ENCODE peak calls at places on chromosomes 4 and X, in nine cellular contexts. C, U, T, N, M, R, L, I and D are unnamed samples.

GRCh38 chrX:151386838-151387459 is 10.1 kb upstream of the VMA21 start:
- DNase-seq in T (no peak), I (no peak), U (no peak), N (no peak), C (no peak), M (no peak), L (no peak), R (no peak), D (no peak)

GRCh38 chrX:20969565-20969964 is 404.7 kb upstream of the CNKSR2 start:
- DNase-seq in N (no peak), U (no peak), I (no peak), L (no peak), R (no peak), M (no peak), T (no peak), C (no peak), D (no peak)

GRCh38 chr4:145098675-145099037 is 545 bp downstream of the ABCE1 start:
- DNase-seq in L (no peak), T (no peak), C (no peak), U (no peak), M (peak; percentile 41), N (no peak), R (peak; percentile 52), I (peak; percentile 29), D (peak; percentile 65)

GRCh38 chrX:781216-782211 is 150.9 kb downstream of the SHOX start:
- DNase-seq in I (no peak), C (no peak), U (no peak), N (peak; percentile 41), M (no peak), R (no peak), T (no peak), L (no peak), D (no peak)

GRCh38 chr4:86359944-86360478 is at the start of gene MAPK10:
- DNase-seq in C (peak; percentile 47), M (peak; percentile 54), N (no peak), L (peak; percentile 61), T (peak; percentile 63), R (peak; percentile 93), I (peak; percentile 19), U (peak; percentile 4), D (peak; percentile 68)

GRCh38 chr4:126718161-126718560 is 914.6 kb upstream of the INTU start:
- DNase-seq in M (no peak), U (no peak), N (no peak), T (no peak), I (no peak), C (no peak), R (no peak), L (no peak), D (no peak)

GRCh38 chr4:184331155-184331995 is 113.7 kb upstream of the ENPP6 start:
- DNase-seq in I (no peak), N (no peak), L (no peak), C (no peak), U (no peak), R (no peak), T (no peak), M (no peak), D (no peak)

GRCh38 chr4:119861731-119862130 is 204.9 kb downstream of the MAD2L1 start:
- DNase-seq in I (no peak), T (no peak), M (no peak), L (no peak), U (no peak), C (no peak), N (no peak), R (no peak), D (no peak)

GRCh38 chr4:175536852-175537453 is 275.1 kb downstream of the GPM6A start:
- DNase-seq in U (no peak), R (peak; percentile 71), N (no peak), I (peak; percentile 37), L (no peak), C (no peak), M (peak; percentile 41), T (peak; percentile 21), D (no peak)

GRCh38 chr4:68874507-68874906 is 58.7 kb downstream of the UGT2B10 start:
- DNase-seq in T (no peak), M (no peak), N (no peak), C (no peak), U (no peak), L (no peak), R (no peak), I (no peak), D (no peak)

GRCh38 chrX:33273521-33273920 is 62.2 kb upstream of the DMD start:
- DNase-seq in T (no peak), U (no peak), L (no peak), N (no peak), R (no peak), C (no peak), M (no peak), I (no peak), D (no peak)

GRCh38 chr4:165630671-165631070 is 242.4 kb upstream of the TLL1 start:
- DNase-seq in I (no peak), M (no peak), U (no peak), N (no peak), R (no peak), C (no peak), L (no peak), T (no peak), D (no peak)

GRCh38 chr4:147104768-147105167 is 159.1 kb upstream of the TTC29 start:
- DNase-seq in L (no peak), I (no peak), U (no peak), T (no peak), C (no peak), M (no peak), N (no peak), R (no peak), D (no peak)

GRCh38 chr4:830776-831482 is 5.0 kb upstream of the CPLX1 start:
- DNase-seq in C (no peak), N (no peak), I (no peak), T (no peak), R (no peak), U (no peak), L (peak; percentile 23), M (no peak), D (no peak)

GRCh38 chr4:184949020-184949419 is 69.3 kb upstream of the HELT start:
- DNase-seq in L (no peak), U (no peak), M (no peak), N (no peak), I (no peak), R (no peak), T (no peak), C (no peak), D (no peak)

GRCh38 chr4:173932701-173933100 is 350.8 kb downstream of the FBXO8 start:
- DNase-seq in T (no peak), U (no peak), N (no peak), I (no peak), C (no peak), R (no peak), L (no peak), M (no peak), D (no peak)

GRCh38 chr4:173935622-173936405 is 347.7 kb downstream of the FBXO8 start:
- DNase-seq in N (no peak), T (no peak), M (no peak), C (no peak), U (no peak), L (no peak), R (no peak), I (no peak), D (no peak)

GRCh38 chr4:173937871-173938270 is 345.6 kb downstream of the FBXO8 start:
- DNase-seq in U (no peak), N (no peak), M (no peak), I (no peak), T (no peak), R (no peak), L (no peak), C (no peak), D (no peak)

GRCh38 chr4:173934201-173934600 is 349.3 kb downstream of the FBXO8 start:
- DNase-seq in T (no peak), M (no peak), N (no peak), I (no peak), C (no peak), U (no peak), R (no peak), L (no peak), D (no peak)

DNA sequence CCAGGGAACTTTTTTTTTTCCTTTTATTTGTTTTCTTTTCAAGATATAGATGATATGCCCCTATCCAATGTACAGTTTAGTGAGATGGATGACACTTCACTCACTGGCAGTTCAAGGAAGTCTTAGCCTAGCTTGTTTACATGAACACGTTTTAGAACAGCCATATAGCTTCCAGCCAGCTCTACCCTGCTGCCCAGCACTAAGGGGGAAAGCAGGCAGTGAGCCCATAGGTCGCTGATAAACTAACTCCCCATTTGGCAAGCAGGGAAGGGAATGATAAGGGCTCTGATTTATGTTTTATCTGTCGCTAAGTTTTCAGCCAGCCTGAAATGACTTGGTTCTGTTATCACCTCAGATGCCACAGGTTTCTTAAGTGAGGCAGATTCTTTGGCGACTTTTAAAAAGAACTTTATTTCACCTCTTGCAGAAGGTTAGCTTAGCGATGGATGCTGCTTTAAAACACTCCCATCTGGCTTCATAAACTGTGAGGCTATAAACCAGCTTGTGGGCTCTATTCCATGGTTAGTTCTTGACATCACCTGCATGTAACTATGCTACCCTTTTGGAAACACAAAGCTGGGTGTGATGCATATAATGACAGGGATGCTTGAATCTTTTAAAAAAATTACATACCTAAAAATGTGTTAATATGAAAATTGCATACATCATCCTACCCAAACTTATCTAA is 348.4 kb downstream of the FBXO8 start:
- DNase-seq in L (no peak), N (no peak), C (no peak), T (no peak), R (no peak), U (no peak), M (no peak), I (no peak), D (no peak)
- TF ChIP-seq CTCF in L (no peak), N (no peak), C (no peak), T (no peak), R (no peak), U (no peak), M (no peak), I (no peak), D (no peak)

DNA sequence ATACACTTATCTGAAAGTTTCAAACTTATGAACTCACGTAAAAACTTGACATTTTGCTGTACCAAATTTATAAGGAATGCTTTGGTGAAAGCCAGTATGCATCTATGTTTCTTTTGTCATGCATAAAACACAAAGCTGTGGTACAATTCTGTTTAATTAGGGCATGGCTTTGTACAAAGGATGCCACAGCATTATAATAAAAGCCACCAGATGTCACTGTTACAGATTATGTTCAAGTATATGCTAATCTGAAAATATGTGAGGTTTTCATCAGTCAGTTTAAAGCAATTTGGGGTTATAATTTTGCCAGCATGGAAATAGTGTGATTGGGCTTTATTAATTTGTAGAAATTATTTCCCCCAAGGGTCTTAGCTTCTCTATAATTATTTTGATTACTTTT is 69.0 kb downstream of the ATOH1 start:
- DNase-seq in L (no peak), I (no peak), R (no peak), M (peak; percentile 18), N (no peak), U (no peak), C (no peak), T (no peak), D (no peak)
- TF ChIP-seq CTCF in L (no peak), I (no peak), R (no peak), M (peak; percentile 21), N (peak; percentile 76), U (no peak), C (no peak), T (peak; percentile 32), D (no peak)

GRCh38 chr4:56048621-56049427 is 100.1 kb downstream of the CEP135 start:
- DNase-seq in L (peak; percentile 57), R (peak; percentile 30), I (no peak), M (peak; percentile 87), N (no peak), C (peak; percentile 55), T (peak; percentile 76), U (no peak), D (peak; percentile 59)
- TF ChIP-seq CTCF in L (peak; percentile 35), R (peak; percentile 40), I (no peak), M (peak; percentile 77), N (peak; percentile 67), C (no peak), T (peak; percentile 15), U (peak; percentile 58), D (no peak)

GRCh38 chr4:139768913-139769312 is 103.3 kb downstream of the MGST2 start:
- DNase-seq in T (no peak), U (no peak), N (no peak), L (no peak), R (no peak), C (no peak), I (no peak), M (no peak), D (no peak)
- TF ChIP-seq CTCF in T (peak; percentile 51), U (no peak), N (peak; percentile 41), L (no peak), R (peak; percentile 45), C (no peak), I (no peak), M (no peak), D (no peak)